ENCODE peak calls at places on chromosomes 4 and X, in nine cellular contexts. T is SK-N-SH; Q is activated naive CD8-positive, alpha-beta T cell treated with anti-CD3 and anti-CD28 coated beads, Interleukin-2, amount 10 ng/mL, durations not matched to agents 7 days and 5 days; G is frontal cortex; C is Daoy; X is non-pigmented ciliary epithelial cell; M is amniotic epithelial cell; S is chondrocyte; Y is ACHN. N is an unnamed sample.
A peak's percentile ranks its signal among the peaks of the same experiment; 100 is the strongest.

GRCh38 chr4:6192245-6192644 is 8.1 kb downstream of the JAKMIP1 start:
- DNase-seq in Y (no peak), M (no peak), C (peak; percentile 16), G (peak; percentile 45), X (no peak), T (no peak), Q (no peak), S (no peak), N (no peak)

GRCh38 chr4:24657768-24658617 is 73.6 kb upstream of the DHX15 start:
- DNase-seq in Q (no peak), T (no peak), G (no peak), Y (peak; percentile 95), C (peak; percentile 95), S (no peak), X (peak; percentile 41), M (peak; percentile 1), N (peak; percentile 97)

GRCh38 chr4:38674206-38675144 is 10.5 kb downstream of the KLF3 start:
- DNase-seq in Q (no peak), T (peak; percentile 26), G (no peak), S (no peak), X (no peak), M (no peak), Y (peak; percentile 39), C (no peak), N (no peak)

GRCh38 chr4:119242417-119242816 is 29.9 kb downstream of the USP53 start:
- DNase-seq in S (no peak), M (no peak), Y (no peak), G (no peak), X (no peak), Q (no peak), T (no peak), C (no peak), N (no peak)

GRCh38 chrX:38811515-38812239 is 10.4 kb downstream of the MID1IP1 start:
- DNase-seq in X (no peak), M (peak; percentile 28), Q (no peak), T (no peak), S (no peak), Y (no peak), C (peak; percentile 5), G (no peak), N (peak; percentile 36)

GRCh38 chr4:107037188-107037587 is 1.1 kb upstream of the DKK2 start:
- DNase-seq in X (no peak), C (peak; percentile 44), T (peak; percentile 67), Q (peak; percentile 27), Y (peak; percentile 46), M (no peak), S (peak; percentile 81), G (peak; percentile 27), N (peak; percentile 18)

GRCh38 chr4:163592207-163592606 is 97.7 kb downstream of the TMA16 start:
- DNase-seq in C (no peak), S (no peak), Q (no peak), Y (no peak), M (no peak), X (no peak), G (no peak), T (no peak), N (no peak)

GRCh38 chr4:106287353-106287969 is 28.5 kb downstream of the TBCK start:
- DNase-seq in M (peak; percentile 92), G (no peak), C (peak; percentile 62), Q (no peak), X (peak; percentile 83), S (no peak), T (no peak), Y (peak; percentile 85), N (peak; percentile 58)

GRCh38 chrX:9902651-9903050 is 64.5 kb upstream of the CLDN34 start:
- DNase-seq in G (no peak), M (no peak), C (peak; percentile 70), Y (no peak), T (no peak), X (no peak), Q (no peak), S (no peak), N (peak; percentile 29)

GRCh38 chr4:114780205-114780604 is 181.6 kb downstream of the UGT8 start:
- DNase-seq in T (peak; percentile 1), Y (peak; percentile 24), S (no peak), X (no peak), G (no peak), C (peak; percentile 27), M (no peak), Q (no peak), N (peak; percentile 19)